ENCODE peak calls at places on chromosomes 4 and X, in eight cellular contexts. M, Z, E, K, C, S, Q and T are unnamed samples.

GRCh38 chrX:103398321-103398937 is 22.1 kb downstream of the BEX3 start:
- DNase-seq in M (peak; percentile 84), Z (no peak), E (peak; percentile 91), K (peak; percentile 79), C (no peak), S (no peak), Q (no peak), T (no peak)

GRCh38 chr4:113057891-113058290 is 8.4 kb downstream of the ANK2 start:
- DNase-seq in M (no peak), Z (no peak), E (peak; percentile 64), K (peak; percentile 16), C (no peak), S (no peak), Q (no peak), T (no peak)

GRCh38 chrX:31266172-31267076 is 194.6 kb upstream of the FTHL17 start:
- DNase-seq in M (peak; percentile 32), Z (peak; percentile 68), E (no peak), K (no peak), C (no peak), S (no peak), Q (no peak), T (peak; percentile 71)

GRCh38 chrX:39758791-39759525 is 338.8 kb downstream of the BCOR start:
- DNase-seq in M (no peak), Z (no peak), E (no peak), K (no peak), C (no peak), S (no peak), Q (no peak), T (no peak)

GRCh38 chr4:89837385-89837995 is 529 bp upstream of the SNCA start:
- DNase-seq in M (peak; percentile 11), Z (peak; percentile 66), E (peak; percentile 18), K (no peak), C (no peak), S (no peak), Q (no peak), T (peak; percentile 1)

GRCh38 chr4:186265683-186266648 is at the start of gene F11:
- DNase-seq in M (no peak), Z (no peak), E (no peak), K (no peak), C (no peak), S (no peak), Q (no peak), T (no peak)

GRCh38 chrX:154600962-154601374 is 16.0 kb downstream of the CTAG1A start:
- DNase-seq in M (peak; percentile 13), Z (no peak), E (no peak), K (peak; percentile 40), C (no peak), S (no peak), Q (no peak), T (no peak)

GRCh38 chr4:78659264-78659663 is 107.7 kb downstream of the ANXA3 start:
- DNase-seq in M (peak; percentile 71), Z (no peak), E (peak; percentile 78), K (peak; percentile 62), C (no peak), S (no peak), Q (no peak), T (no peak)

GRCh38 chr4:46894841-46895240 is 14.2 kb downstream of the COX7B2 start:
- DNase-seq in M (no peak), Z (no peak), E (no peak), K (no peak), C (no peak), S (no peak), Q (no peak), T (no peak)

GRCh38 chr4:107148922-107149321 is 112.8 kb upstream of the DKK2 start:
- DNase-seq in M (no peak), Z (no peak), E (no peak), K (no peak), C (no peak), S (no peak), Q (no peak), T (no peak)

GRCh38 chrX:105765691-105766090 is 56.6 kb upstream of the NRK start:
- DNase-seq in M (no peak), Z (no peak), E (no peak), K (no peak), C (no peak), S (no peak), Q (no peak), T (no peak)

GRCh38 chrX:7073336-7073735 is 74.2 kb upstream of the STS start:
- DNase-seq in M (no peak), Z (no peak), E (no peak), K (no peak), C (no peak), S (no peak), Q (no peak), T (no peak)

GRCh38 chrX:7074908-7075204 is 72.7 kb upstream of the STS start:
- DNase-seq in M (no peak), Z (no peak), E (no peak), K (no peak), C (no peak), S (no peak), Q (no peak), T (no peak)

GRCh38 chrX:7072856-7073255 is 74.7 kb upstream of the STS start:
- DNase-seq in M (no peak), Z (no peak), E (no peak), K (no peak), C (no peak), S (no peak), Q (no peak), T (no peak)

GRCh38 chrX:7076245-7076661 is 71.3 kb upstream of the STS start:
- DNase-seq in M (no peak), Z (no peak), E (no peak), K (no peak), C (no peak), S (no peak), Q (no peak), T (no peak)

DNA sequence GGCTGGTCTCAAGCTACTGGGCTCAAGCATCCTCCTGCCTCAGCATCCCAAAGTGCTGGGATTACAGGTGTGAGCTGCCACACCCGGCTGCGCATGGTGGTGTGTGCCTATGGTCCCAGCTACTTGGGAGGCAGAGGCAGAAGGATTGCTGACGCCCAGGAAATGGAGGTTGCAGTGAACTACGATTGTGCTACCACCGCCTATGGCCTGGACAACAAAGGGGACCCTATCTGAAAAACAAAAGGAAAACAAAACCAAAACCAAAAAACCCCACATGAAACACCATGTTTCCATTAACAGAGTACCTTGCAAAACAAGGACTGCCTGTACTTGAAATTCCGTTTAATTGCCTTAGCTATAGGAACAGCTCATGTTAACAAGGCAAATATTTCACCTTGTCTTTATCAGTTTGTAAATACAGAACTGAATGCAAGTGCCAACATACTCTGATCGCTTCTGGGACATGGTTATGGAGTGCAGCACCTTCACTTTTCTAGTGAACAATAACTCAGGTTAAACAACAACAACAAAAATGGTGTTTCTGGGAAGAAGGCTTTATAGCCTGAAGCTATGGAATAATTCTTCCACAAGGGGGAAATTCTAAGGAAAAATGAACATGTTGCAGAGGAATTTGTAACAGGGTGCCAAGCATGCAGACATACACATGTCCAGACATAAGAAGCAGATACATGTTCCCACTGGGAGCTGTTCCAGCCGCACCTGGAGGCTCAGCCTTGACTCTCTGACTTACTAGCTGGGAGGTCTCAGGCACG is 73.2 kb upstream of the STS start:
- DNase-seq in M (no peak), Z (no peak), E (no peak), K (no peak), C (no peak), S (no peak), Q (no peak), T (no peak)
- TF ChIP-seq CTCF in M (no peak), Z (no peak), E (peak; percentile 16), K (no peak), C (no peak), S (no peak), Q (no peak), T (no peak)

DNA sequence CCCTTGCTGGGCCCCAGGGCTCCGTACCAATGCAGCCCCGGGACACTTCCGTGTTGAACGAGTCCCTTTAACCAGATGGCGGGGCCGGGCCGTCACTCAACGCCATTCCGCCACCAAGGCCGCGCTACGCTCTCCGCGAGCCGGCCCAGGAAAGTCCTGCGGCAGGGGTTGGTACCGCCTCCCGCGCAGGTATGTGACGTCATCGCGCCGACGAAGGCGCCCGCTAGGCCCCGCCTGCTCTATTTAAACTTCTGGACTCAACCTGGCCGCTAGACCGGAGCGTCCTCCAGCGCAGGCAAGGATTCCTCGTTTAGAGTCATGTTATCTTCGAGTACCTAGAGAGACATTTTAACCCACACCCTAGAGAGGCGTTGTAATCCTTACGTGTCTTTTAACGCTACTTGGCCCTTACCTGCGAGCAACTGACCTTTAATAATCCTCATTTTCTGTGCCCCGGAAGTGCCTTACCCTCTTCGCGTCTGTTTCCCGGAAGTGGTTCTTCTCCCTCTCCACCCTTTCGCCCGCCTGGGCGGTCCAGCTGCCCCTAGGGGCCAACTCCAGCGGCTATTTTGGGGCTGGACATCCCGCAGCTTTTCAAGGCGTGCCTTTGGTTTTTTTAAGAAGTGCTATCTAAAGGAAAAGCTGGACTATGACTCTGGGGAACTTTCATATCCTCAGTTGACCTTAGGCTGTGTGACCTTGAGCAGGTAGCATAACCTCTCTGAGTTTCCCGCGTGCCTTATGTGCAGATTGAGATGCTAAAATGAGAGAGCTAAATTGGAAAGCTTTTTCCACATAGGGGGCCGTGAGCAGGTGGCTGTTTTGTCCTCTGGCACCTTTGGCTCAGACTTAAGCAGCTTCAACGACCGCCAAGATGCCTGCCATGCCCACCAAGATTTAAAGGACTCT is at the start of gene PNPLA4:
- DNase-seq in M (peak; percentile 84), Z (peak; percentile 76), E (peak; percentile 68), K (peak; percentile 58), C (peak; percentile 43), S (no peak), Q (peak; percentile 70), T (peak; percentile 97)
- TF ChIP-seq CTCF in M (no peak), Z (peak; percentile 7), E (no peak), K (peak; percentile 39), C (no peak), S (peak; percentile 17), Q (no peak), T (peak; percentile 57)

DNA sequence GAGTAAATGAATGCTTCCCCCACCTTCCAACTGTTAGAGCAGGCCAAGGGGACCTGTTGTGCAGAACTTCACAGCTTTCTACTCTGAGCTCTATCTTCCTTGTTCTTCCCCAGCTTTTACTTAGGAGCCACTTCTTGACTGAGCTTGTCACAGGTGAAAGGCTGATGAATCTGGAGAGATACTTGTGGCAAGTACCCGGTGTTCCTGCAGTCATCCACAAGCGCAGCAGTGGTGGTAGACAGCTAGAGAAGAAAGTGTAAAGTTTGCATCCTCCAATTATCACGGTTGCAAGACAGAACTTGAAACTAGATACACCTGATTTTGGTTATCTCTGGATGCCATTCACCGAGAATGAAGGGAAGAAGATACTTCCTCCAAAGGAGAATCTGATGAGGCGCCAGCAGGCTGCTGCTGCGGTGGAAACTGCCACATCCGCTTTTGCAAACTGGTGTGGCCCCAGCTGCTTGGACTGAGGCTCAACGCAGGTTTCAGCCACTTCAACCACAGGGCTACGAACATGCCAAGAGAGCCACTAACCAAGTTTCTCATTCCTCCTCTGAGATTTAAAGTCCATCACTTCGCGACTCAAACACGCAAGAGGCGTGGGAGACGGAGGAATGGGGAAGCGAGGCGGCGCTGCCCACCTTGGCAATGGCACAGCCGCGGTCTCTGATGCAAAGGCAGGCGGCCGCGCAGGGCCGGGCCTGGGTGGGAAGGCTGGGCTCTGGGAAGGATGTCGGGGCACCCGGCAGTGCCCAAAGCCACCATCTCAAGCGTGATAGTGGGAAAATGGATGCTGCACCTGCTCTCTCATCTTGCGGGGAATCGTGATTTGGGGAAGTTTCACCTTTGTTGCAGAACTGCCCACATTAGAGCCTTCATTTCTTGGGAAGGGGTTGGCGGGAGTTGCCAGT is 1.3 kb upstream of the FHIP1A start:
- DNase-seq in M (no peak), Z (peak; percentile 14), E (no peak), K (peak; percentile 43), C (no peak), S (no peak), Q (peak; percentile 10), T (peak; percentile 63)
- TF ChIP-seq CTCF in M (no peak), Z (no peak), E (no peak), K (no peak), C (no peak), S (no peak), Q (no peak), T (no peak)

GRCh38 chrX:15146515-15146914 is 123.4 kb downstream of the ASB9 start:
- DNase-seq in M (peak; percentile 16), Z (peak; percentile 49), E (peak; percentile 11), K (peak; percentile 5), C (no peak), S (no peak), Q (peak; percentile 0), T (peak; percentile 22)
- TF ChIP-seq CTCF in M (peak; percentile 41), Z (peak; percentile 52), E (peak; percentile 41), K (peak; percentile 39), C (no peak), S (peak; percentile 42), Q (peak; percentile 27), T (peak; percentile 70)